ENCODE peak calls at places on chromosomes 4 and X, in nine cellular contexts. R, C, X, S, B, A, H, Z and K are unnamed samples.

GRCh38 chr4:158538176-158538575 is 16.5 kb downstream of the RXFP1 start:
- DNase-seq in R (no peak), C (no peak), X (no peak), S (no peak), B (no peak), A (no peak), H (no peak), Z (no peak), K (no peak)

GRCh38 chr4:138007572-138007971 is 234.6 kb downstream of the SLC7A11 start:
- DNase-seq in R (no peak), C (no peak), X (no peak), S (no peak), B (no peak), A (no peak), H (no peak), Z (no peak), K (no peak)

GRCh38 chrX:133535066-133535465 is 119.8 kb upstream of the GPC4 start:
- DNase-seq in R (no peak), C (no peak), X (no peak), S (no peak), B (no peak), A (no peak), H (no peak), Z (no peak), K (no peak)

GRCh38 chr4:174538123-174538875 is 16.0 kb upstream of the HPGD start:
- DNase-seq in R (no peak), C (no peak), X (no peak), S (no peak), B (no peak), A (no peak), H (no peak), Z (no peak), K (peak; percentile 29)

GRCh38 chr4:147110473-147110872 is 164.8 kb upstream of the TTC29 start:
- DNase-seq in R (no peak), C (no peak), X (no peak), S (no peak), B (no peak), A (no peak), H (no peak), Z (no peak), K (no peak)

GRCh38 chrX:8913665-8914409 is 112.7 kb upstream of the FAM9A start:
- DNase-seq in R (no peak), C (no peak), X (peak; percentile 78), S (no peak), B (no peak), A (no peak), H (peak; percentile 53), Z (peak; percentile 26), K (peak; percentile 3)

GRCh38 chr4:15410750-15411149 is 17.1 kb upstream of the C1QTNF7 start:
- DNase-seq in R (no peak), C (no peak), X (no peak), S (no peak), B (no peak), A (peak; percentile 22), H (peak; percentile 27), Z (no peak), K (no peak)

GRCh38 chrX:356385-357034 is 30.2 kb downstream of the PPP2R3B start:
- DNase-seq in R (peak; percentile 27), C (peak; percentile 42), X (no peak), S (no peak), B (no peak), A (no peak), H (no peak), Z (no peak), K (no peak)

GRCh38 chrX:133674726-133675470 is 259.6 kb upstream of the GPC4 start:
- DNase-seq in R (no peak), C (no peak), X (no peak), S (peak; percentile 32), B (no peak), A (no peak), H (no peak), Z (no peak), K (no peak)

GRCh38 chr4:76705497-76705896 is 192.4 kb downstream of the SOWAHB start:
- DNase-seq in R (no peak), C (no peak), X (no peak), S (no peak), B (no peak), A (no peak), H (no peak), Z (no peak), K (no peak)
- H3K4me1 ChIP-seq in R (peaks cover 44% of the 10 kb centered on the region), C (peaks cover 32% of the 10 kb centered on the region), X (no peaks in the 10 kb centered on the region), S (peaks cover 18% of the 10 kb centered on the region), B (no peaks in the 10 kb centered on the region), A (no peaks in the 10 kb centered on the region), H (no peaks in the 10 kb centered on the region), Z (peaks cover 7% of the 10 kb centered on the region), K (peaks cover 77% of the 10 kb centered on the region)

GRCh38 chr4:121373841-121374240 is 7.0 kb downstream of the QRFPR start:
- DNase-seq in R (no peak), C (no peak), X (no peak), S (no peak), B (no peak), A (no peak), H (no peak), Z (peak; percentile 35), K (no peak)
- H3K4me1 ChIP-seq in R (no peaks in the 10 kb centered on the region), C (no peaks in the 10 kb centered on the region), X (no peaks in the 10 kb centered on the region), S (no peaks in the 10 kb centered on the region), B (no peaks in the 10 kb centered on the region), A (no peaks in the 10 kb centered on the region), H (no peaks in the 10 kb centered on the region), Z (no peaks in the 10 kb centered on the region), K (no peaks in the 10 kb centered on the region)

GRCh38 chr4:156956359-156956758 is 15.2 kb downstream of the PDGFC start:
- DNase-seq in R (no peak), C (no peak), X (no peak), S (no peak), B (no peak), A (no peak), H (no peak), Z (no peak), K (no peak)

GRCh38 chr4:156957558-156957957 is 14.0 kb downstream of the PDGFC start:
- DNase-seq in R (no peak), C (no peak), X (no peak), S (no peak), B (no peak), A (no peak), H (no peak), Z (no peak), K (no peak)

GRCh38 chr4:156958276-156959074 is 13.1 kb downstream of the PDGFC start:
- DNase-seq in R (no peak), C (no peak), X (no peak), S (no peak), B (no peak), A (no peak), H (no peak), Z (no peak), K (no peak)

GRCh38 chr4:156954598-156954997 is 17.0 kb downstream of the PDGFC start:
- DNase-seq in R (no peak), C (no peak), X (no peak), S (no peak), B (no peak), A (no peak), H (no peak), Z (no peak), K (no peak)

DNA sequence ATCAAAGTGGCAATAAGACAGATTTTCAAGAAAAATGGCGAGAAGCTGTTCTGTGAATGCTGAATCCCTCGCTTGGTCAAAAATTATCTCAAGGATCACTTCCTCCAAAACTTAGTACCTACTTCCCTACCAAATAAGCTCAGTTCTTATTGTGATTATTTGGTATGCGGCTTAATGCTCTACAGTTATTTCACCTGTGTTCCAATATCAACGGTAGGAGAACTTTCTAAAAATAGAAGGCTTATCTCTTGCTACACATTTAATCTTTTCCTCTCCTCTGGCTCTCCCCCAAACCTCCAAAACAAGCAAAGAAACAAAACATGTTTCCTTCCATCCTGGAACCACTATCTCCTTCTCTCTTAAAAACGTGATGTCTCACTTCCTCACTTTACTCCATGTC is 14.7 kb downstream of the PDGFC start:
- DNase-seq in R (no peak), C (no peak), X (no peak), S (no peak), B (no peak), A (no peak), H (no peak), Z (no peak), K (no peak)
- H3K4me1 ChIP-seq in R (peaks cover 4% of the 10 kb centered on the region), C (no peaks in the 10 kb centered on the region), X (no peaks in the 10 kb centered on the region), S (no peaks in the 10 kb centered on the region), B (peaks cover 21% of the 10 kb centered on the region), A (no peaks in the 10 kb centered on the region), H (no peaks in the 10 kb centered on the region), Z (no peaks in the 10 kb centered on the region), K (peaks cover 10% of the 10 kb centered on the region)

DNA sequence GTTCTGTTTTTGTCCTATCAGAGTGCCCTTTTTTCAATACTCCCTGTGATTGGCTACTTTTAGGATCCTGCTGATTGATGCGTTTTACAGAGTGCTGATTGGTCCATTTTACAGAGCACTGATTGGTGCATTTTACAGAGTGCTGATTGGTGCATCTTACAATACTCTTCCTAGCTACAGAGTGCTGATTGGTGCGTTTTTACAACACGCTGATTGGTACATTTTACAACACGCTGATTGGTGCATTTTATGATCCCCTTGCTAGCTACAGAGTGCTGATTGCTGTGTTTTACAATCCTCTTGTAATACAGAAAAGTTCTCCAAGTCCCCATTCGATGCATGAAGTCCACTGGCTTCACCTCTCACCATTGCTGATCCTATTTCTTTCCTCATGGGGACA is 176.8 kb downstream of the GC start:
- DNase-seq in R (no peak), C (no peak), X (no peak), S (no peak), B (no peak), A (no peak), H (no peak), Z (no peak), K (no peak)
- H3K4me1 ChIP-seq in R (no peaks in the 10 kb centered on the region), C (no peaks in the 10 kb centered on the region), X (no peaks in the 10 kb centered on the region), S (no peaks in the 10 kb centered on the region), B (peaks cover 7% of the 10 kb centered on the region), A (no peaks in the 10 kb centered on the region), H (no peaks in the 10 kb centered on the region), Z (no peaks in the 10 kb centered on the region), K (peaks cover 37% of the 10 kb centered on the region)